ENCODE peak calls at places on chromosomes 12 and 14, in six cellular contexts. Q is colonic mucosa, U is GM10248, L is LoVo, C is EL, W is RWPE1. B is an unnamed sample.
A peak's percentile ranks its signal among the peaks of the same experiment; 100 is the strongest.

GRCh38 chr12:12985817-12986408 is 14.2 kb downstream of the HEBP1 start:
- DNase-seq in U (no peak), L (no peak), C (peak; percentile 28), W (no peak), Q (peak; percentile 39), B (peak; percentile 79)

GRCh38 chr12:92108651-92109050 is 37.0 kb downstream of the BTG1 start:
- DNase-seq in Q (no peak), C (peak; percentile 51), L (no peak), W (no peak), U (no peak), B (no peak)

GRCh38 chr12:790253-790563 is 37.8 kb downstream of the WNK1 start:
- DNase-seq in C (no peak), Q (no peak), W (no peak), L (no peak), U (no peak), B (no peak)

GRCh38 chr12:92717202-92717601 is 14.4 kb downstream of the PLEKHG7 start:
- DNase-seq in C (peak; percentile 39), U (no peak), Q (no peak), W (peak; percentile 8), L (no peak), B (no peak)

GRCh38 chr12:64893961-64894360 is 69.5 kb downstream of the TBC1D30 start:
- DNase-seq in U (no peak), L (peak; percentile 34), W (peak; percentile 38), C (peak; percentile 66), Q (no peak), B (no peak)

GRCh38 chr12:131471946-131472732 is 238.8 kb upstream of the SFSWAP start:
- DNase-seq in C (no peak), L (no peak), W (no peak), U (no peak), Q (no peak), B (no peak)

GRCh38 chr14:104593241-104593701 is 11.3 kb downstream of the TMEM179 start:
- DNase-seq in C (no peak), Q (no peak), U (no peak), W (no peak), L (no peak), B (no peak)

GRCh38 chr12:11133162-11133561 is 1.3 kb downstream of the TAS2R30 start:
- DNase-seq in Q (no peak), W (no peak), L (no peak), C (no peak), U (no peak), B (no peak)

GRCh38 chr12:92039048-92039447 is 106.6 kb downstream of the BTG1 start:
- DNase-seq in W (no peak), L (no peak), C (no peak), U (no peak), Q (no peak), B (no peak)

GRCh38 chr14:88841741-88842140 is 17.3 kb downstream of the TTC8 start:
- DNase-seq in W (peak; percentile 11), U (no peak), C (peak; percentile 58), L (no peak), Q (no peak), B (no peak)

GRCh38 chr12:6821674-6822433 is at the start of gene GPR162:
- DNase-seq in U (no peak), W (no peak), L (no peak), Q (no peak), C (peak; percentile 64), B (peak; percentile 71)

GRCh38 chr12:62601765-62602444 is 135.3 kb downstream of the MON2 start:
- DNase-seq in W (no peak), Q (no peak), U (no peak), C (no peak), L (no peak), B (no peak)

GRCh38 chr12:89856431-89856830 is 147.8 kb upstream of the ATP2B1 start:
- DNase-seq in U (peak; percentile 54), L (no peak), W (peak; percentile 9), C (peak; percentile 49), Q (no peak), B (no peak)

GRCh38 chr12:108580531-108580930 is 17.4 kb downstream of the TMEM119 start:
- DNase-seq in U (no peak), L (no peak), Q (no peak), W (no peak), C (no peak), B (peak; percentile 58)

GRCh38 chr12:68306564-68306963 is 25.6 kb downstream of the MDM1 start:
- DNase-seq in Q (no peak), L (no peak), W (no peak), U (no peak), C (no peak), B (no peak)

GRCh38 chr12:15446798-15447197 is 124.5 kb downstream of the PTPRO start:
- DNase-seq in C (no peak), W (peak; percentile 91), L (no peak), Q (no peak), U (no peak), B (no peak)

GRCh38 chr12:110696283-110696682 is 7.4 kb upstream of the HVCN1 start:
- DNase-seq in Q (no peak), L (no peak), W (no peak), C (no peak), U (no peak), B (no peak)

GRCh38 chr14:76936483-76936882 is 92.0 kb downstream of the IRF2BPL start:
- DNase-seq in C (no peak), L (no peak), Q (no peak), W (no peak), U (no peak), B (no peak)

GRCh38 chr12:62879691-62880090 is 55.3 kb downstream of the PPM1H start:
- DNase-seq in Q (no peak), W (no peak), L (no peak), U (no peak), C (peak; percentile 45), B (no peak)

GRCh38 chr14:102655154-102655553 is 62.7 kb downstream of the RCOR1 start:
- DNase-seq in L (peak; percentile 7), C (peak; percentile 70), W (peak; percentile 66), Q (no peak), U (no peak), B (no peak)